ENCODE peak calls at places on chromosomes 6 and 20, in ten cellular contexts. R is foreskin keratinocyte; N is heart left ventricle; D is left cardiac atrium; X is CD4-positive, alpha-beta T cell; O is right cardiac atrium; E is naive thymus-derived CD8-positive, alpha-beta T cell; T is left ventricle myocardium superior; P is DND-41; G is mucosa of descending colon. Y is an unnamed sample.

GRCh38 chr20:62426678-62427077 is 661 bp downstream of the RBBP8NL start:
- ATAC-seq in T (no peak), P (no peak), R (no peak), D (no peak), G (peak; percentile 41), O (no peak), E (no peak), N (no peak), X (no peak), Y (no peak)

GRCh38 chr6:2275892-2276242 is 30.5 kb upstream of the GMDS start:
- ATAC-seq in G (no peak), O (no peak), T (no peak), P (no peak), X (no peak), E (no peak), D (no peak), R (no peak), N (no peak), Y (no peak)

GRCh38 chr6:6730831-6731230 is 142.3 kb downstream of the LY86 start:
- ATAC-seq in G (no peak), R (peak; percentile 94), O (peak; percentile 47), P (no peak), T (peak; percentile 77), N (peak; percentile 84), E (no peak), D (peak; percentile 55), X (no peak), Y (no peak)

GRCh38 chr20:43960231-43960630 is 45.6 kb downstream of the TOX2 start:
- ATAC-seq in O (no peak), E (no peak), T (no peak), D (no peak), R (no peak), X (no peak), G (no peak), P (no peak), N (no peak), Y (no peak)

GRCh38 chr6:69988458-69989126 is 122.2 kb downstream of the COL19A1 start:
- ATAC-seq in T (no peak), N (no peak), G (no peak), O (no peak), R (no peak), E (no peak), X (no peak), D (no peak), P (no peak), Y (no peak)

GRCh38 chr6:150537893-150538292 is 61.8 kb upstream of the PLEKHG1 start:
- ATAC-seq in P (no peak), T (peak; percentile 87), X (no peak), O (peak; percentile 40), N (peak; percentile 47), G (peak; percentile 41), R (no peak), E (no peak), D (peak; percentile 68), Y (peak; percentile 61)

GRCh38 chr20:63240004-63240403 is 4.3 kb downstream of the BIRC7 start:
- ATAC-seq in D (no peak), N (no peak), R (no peak), X (no peak), T (no peak), P (no peak), G (no peak), O (no peak), E (no peak), Y (no peak)

GRCh38 chr20:45407067-45407745 is 883 bp upstream of the DBNDD2 start:
- ATAC-seq in R (peak; percentile 60), P (peak; percentile 6), N (peak; percentile 62), O (peak; percentile 60), X (peak; percentile 24), E (peak; percentile 19), D (peak; percentile 52), G (peak; percentile 39), T (peak; percentile 66), Y (peak; percentile 72)

GRCh38 chr6:96002576-96002910 is 13.2 kb upstream of the FUT9 start:
- ATAC-seq in G (no peak), T (no peak), X (no peak), E (no peak), O (no peak), R (no peak), D (no peak), N (no peak), P (no peak), Y (no peak)

GRCh38 chr6:34370371-34370770 is 22.1 kb downstream of the NUDT3 start:
- ATAC-seq in T (peak; percentile 66), O (peak; percentile 71), E (no peak), R (no peak), D (peak; percentile 35), P (no peak), N (peak; percentile 58), X (no peak), G (peak; percentile 25), Y (no peak)

GRCh38 chr6:111952821-111953535 is 79.7 kb upstream of the FYN start:
- ATAC-seq in O (peak; percentile 49), E (no peak), R (peak; percentile 99), G (no peak), N (no peak), X (no peak), D (no peak), P (no peak), T (peak; percentile 26), Y (peak; percentile 62)

GRCh38 chr20:11544029-11544678 is 373.5 kb upstream of the BTBD3 start:
- ATAC-seq in N (peak; percentile 54), E (no peak), X (no peak), P (peak; percentile 59), O (no peak), D (peak; percentile 85), G (peak; percentile 58), R (peak; percentile 79), T (peak; percentile 43), Y (no peak)

GRCh38 chr20:37513764-37514359 is 7.2 kb upstream of the NNAT start:
- ATAC-seq in E (no peak), N (no peak), O (no peak), X (no peak), D (no peak), G (no peak), T (no peak), P (no peak), R (no peak), Y (no peak)

GRCh38 chr6:36120979-36121706 is 9.2 kb upstream of the MAPK13 start:
- ATAC-seq in P (no peak), O (peak; percentile 49), E (peak; percentile 33), T (peak; percentile 26), N (peak; percentile 42), X (peak; percentile 21), R (peak; percentile 75), G (peak; percentile 78), D (peak; percentile 71), Y (peak; percentile 35)

GRCh38 chr20:57445298-57445697 is 54.1 kb downstream of the RBM38 start:
- ATAC-seq in G (no peak), D (peak; percentile 36), X (no peak), R (no peak), P (no peak), N (peak; percentile 62), E (no peak), O (peak; percentile 30), T (peak; percentile 39), Y (peak; percentile 56)

GRCh38 chr20:50276119-50277063 is 85.8 kb downstream of the CEBPB start:
- ATAC-seq in N (no peak), T (no peak), R (no peak), P (peak; percentile 14), D (no peak), E (no peak), X (no peak), O (no peak), G (peak; percentile 13), Y (no peak)

GRCh38 chr6:46325561-46326525 is 155.1 kb upstream of the ENPP5 start:
- ATAC-seq in D (peak; percentile 9), R (peak; percentile 13), N (peak; percentile 81), T (peak; percentile 68), G (no peak), E (no peak), X (no peak), O (peak; percentile 61), P (no peak), Y (no peak)

GRCh38 chr20:23052904-23053303 is 3.4 kb upstream of the THBD start:
- ATAC-seq in P (no peak), N (no peak), E (no peak), D (no peak), T (no peak), G (no peak), O (no peak), X (no peak), R (no peak), Y (no peak)

GRCh38 chr6:32129297-32130088 is 595 bp downstream of the FKBPL start:
- ATAC-seq in X (no peak), P (no peak), N (peak; percentile 57), E (no peak), T (peak; percentile 61), O (peak; percentile 59), R (peak; percentile 4), D (peak; percentile 36), G (peak; percentile 66), Y (peak; percentile 50)

GRCh38 chr20:62030834-62031434 is 34.7 kb downstream of the TAF4 start:
- ATAC-seq in D (no peak), R (peak; percentile 48), N (no peak), P (no peak), T (no peak), X (peak; percentile 84), G (peak; percentile 53), O (no peak), E (peak; percentile 90), Y (no peak)

GRCh38 chr6:29552512-29553051 is 7.0 kb downstream of the UBD start:
- ATAC-seq in E (peak; percentile 85), X (peak; percentile 91), R (peak; percentile 76), G (peak; percentile 68), T (peak; percentile 88), N (peak; percentile 87), O (peak; percentile 89), P (peak; percentile 68), D (peak; percentile 86), Y (peak; percentile 68)

GRCh38 chr6:157244175-157244574 is 79.1 kb downstream of the TMEM242 start:
- ATAC-seq in E (no peak), P (no peak), O (peak; percentile 35), D (peak; percentile 27), G (no peak), R (no peak), X (no peak), N (peak; percentile 83), T (peak; percentile 76), Y (peak; percentile 70)

GRCh38 chr20:48102076-48102787 is 317.0 kb upstream of the SULF2 start:
- ATAC-seq in N (no peak), E (no peak), T (no peak), O (no peak), P (no peak), D (no peak), X (no peak), G (no peak), R (no peak), Y (no peak)

GRCh38 chr6:111699123-111699522 is 93.4 kb upstream of the TRAF3IP2 start:
- ATAC-seq in D (no peak), E (peak; percentile 53), P (no peak), G (no peak), T (no peak), N (no peak), O (no peak), R (no peak), X (peak; percentile 49), Y (no peak)

GRCh38 chr6:122789862-122790739 is 1.0 kb downstream of the SMPDL3A start:
- ATAC-seq in D (peak; percentile 39), G (peak; percentile 44), N (peak; percentile 61), O (peak; percentile 36), P (no peak), R (peak; percentile 80), T (peak; percentile 55), E (peak; percentile 47), X (no peak), Y (peak; percentile 34)

GRCh38 chr20:41735949-41736348 is 117.8 kb upstream of the CHD6 start:
- ATAC-seq in D (no peak), T (no peak), R (no peak), X (no peak), N (no peak), E (no peak), P (no peak), G (no peak), O (no peak), Y (no peak)

GRCh38 chr6:7052441-7052936 is 55.3 kb upstream of the RREB1 start:
- ATAC-seq in E (peak; percentile 21), N (peak; percentile 81), R (peak; percentile 9), D (peak; percentile 81), X (peak; percentile 45), P (peak; percentile 69), O (peak; percentile 82), G (peak; percentile 24), T (peak; percentile 77), Y (peak; percentile 52)

GRCh38 chr20:278181-278580 is 12.4 kb downstream of the C20orf96 start:
- ATAC-seq in P (no peak), T (no peak), R (no peak), O (no peak), D (no peak), G (no peak), N (no peak), E (no peak), X (no peak), Y (no peak)

Y was measured in gastroesophageal sphincter.